ENCODE peak calls at places on chromosomes 6 and 20, in five cellular contexts. T is tibial nerve; E is SK-N-MC; A is naive thymus-derived CD4-positive, alpha-beta T cell; M is CD4-positive, CD25-positive, alpha-beta regulatory T cell. O is an unnamed sample.

GRCh38 chr6:15518878-15519277 is 143.9 kb downstream of the DTNBP1 start:
- DNase-seq in T (no peak), E (no peak), M (no peak), A (no peak), O (no peak)

GRCh38 chr20:53980101-53980500 is 90.3 kb downstream of the BCAS1 start:
- DNase-seq in T (no peak), M (no peak), E (no peak), A (no peak), O (no peak)

GRCh38 chr6:25477006-25477590 is 174.9 kb upstream of the SCGN start:
- DNase-seq in E (no peak), M (no peak), A (no peak), T (no peak), O (no peak)

GRCh38 chr6:35790683-35791082 is 6.4 kb downstream of the CLPS start:
- DNase-seq in M (no peak), A (no peak), E (no peak), T (no peak), O (no peak)

GRCh38 chr20:44072381-44072780 is 114.6 kb downstream of the JPH2 start:
- DNase-seq in M (no peak), A (no peak), E (no peak), T (no peak), O (no peak)

GRCh38 chr6:10721850-10722569 is 860 bp upstream of the TMEM14C start:
- DNase-seq in T (no peak), A (no peak), E (no peak), M (no peak), O (no peak)

GRCh38 chr6:37779902-37780628 is 39.5 kb upstream of the ZFAND3 start:
- DNase-seq in A (no peak), M (no peak), E (no peak), T (no peak), O (no peak)

GRCh38 chr6:22888147-22888831 is 318.9 kb downstream of the HDGFL1 start:
- DNase-seq in E (no peak), A (no peak), T (no peak), M (no peak), O (no peak)

GRCh38 chr6:6333498-6333897 is 13.0 kb upstream of the F13A1 start:
- DNase-seq in M (no peak), E (no peak), T (no peak), A (no peak), O (no peak)

GRCh38 chr6:41505084-41506049 is 40.8 kb upstream of the FOXP4 start:
- DNase-seq in T (peak; percentile 69), A (no peak), E (no peak), M (no peak), O (no peak)

GRCh38 chr6:73586416-73586974 is 65.7 kb upstream of the EEF1A1 start:
- DNase-seq in T (peak; percentile 43), A (no peak), M (peak; percentile 47), E (no peak), O (no peak)

GRCh38 chr6:14865609-14866100 is 380.2 kb upstream of the JARID2 start:
- DNase-seq in E (no peak), A (no peak), T (no peak), M (peak; percentile 29), O (no peak)

GRCh38 chr20:57319584-57319983 is 10.0 kb upstream of the SPO11 start:
- DNase-seq in T (no peak), M (no peak), E (no peak), A (no peak), O (no peak)
- H3K4me3 ChIP-seq in T (no peak overlapping the region), M (no peak overlapping the region), E (no peak overlapping the region), A (no peak overlapping the region), O (no peak overlapping the region)

GRCh38 chr20:37529214-37529967 is 1.7 kb upstream of the BLCAP start:
- DNase-seq in T (no peak), M (no peak), E (no peak), A (no peak), O (no peak)
- H3K4me3 ChIP-seq in T (no peak overlapping the region), M (no peak overlapping the region), E (no peak overlapping the region), A (no peak overlapping the region), O (no peak overlapping the region)

GRCh38 chr6:166025149-166025898 is 142.3 kb downstream of the TBXT start:
- DNase-seq in M (no peak), A (no peak), E (no peak), T (no peak), O (no peak)
- H3K4me3 ChIP-seq in M (no peak overlapping the region), A (no peak overlapping the region), E (no peak overlapping the region), T (no peak overlapping the region), O (no peak overlapping the region)

GRCh38 chr20:49568491-49569151 is 684 bp upstream of the PTGIS start:
- DNase-seq in M (no peak), E (no peak), T (no peak), A (no peak), O (no peak)
- H3K4me3 ChIP-seq in M (no peak overlapping the region), E (no peak overlapping the region), T (no peak overlapping the region), A (no peak overlapping the region), O (no peak overlapping the region)

GRCh38 chr6:32249262-32249661 is 25.4 kb upstream of the NOTCH4 start:
- DNase-seq in M (no peak), A (no peak), T (no peak), E (no peak), O (no peak)

GRCh38 chr6:32254761-32255211 is 30.9 kb upstream of the NOTCH4 start:
- DNase-seq in E (no peak), T (no peak), M (no peak), A (no peak), O (no peak)

GRCh38 chr6:32255212-32256153 is 31.6 kb upstream of the NOTCH4 start:
- DNase-seq in E (no peak), M (peak; percentile 27), T (peak; percentile 67), A (peak; percentile 30), O (peak; percentile 49)

GRCh38 chr6:32252326-32253009 is 28.6 kb upstream of the NOTCH4 start:
- DNase-seq in E (no peak), M (no peak), A (peak; percentile 9), T (no peak), O (no peak)
- H3K4me3 ChIP-seq in E (no peak overlapping the region), M (no peak overlapping the region), A (no peak overlapping the region), T (no peak overlapping the region), O (no peak overlapping the region)

GRCh38 chr6:149236584-149236983 is 80.9 kb upstream of the TAB2 start:
- DNase-seq in E (no peak), A (no peak), T (no peak), M (no peak), O (no peak)

GRCh38 chr6:149233056-149233715 is 84.3 kb upstream of the TAB2 start:
- DNase-seq in A (peak; percentile 43), M (peak; percentile 91), E (no peak), T (no peak), O (peak; percentile 31)

GRCh38 chr6:149231786-149232185 is 85.7 kb upstream of the TAB2 start:
- DNase-seq in T (no peak), E (no peak), A (no peak), M (no peak), O (no peak)

GRCh38 chr6:149235130-149235561 is 82.4 kb upstream of the TAB2 start:
- DNase-seq in E (peak; percentile 32), M (no peak), T (peak; percentile 48), A (no peak), O (no peak)

DNA sequence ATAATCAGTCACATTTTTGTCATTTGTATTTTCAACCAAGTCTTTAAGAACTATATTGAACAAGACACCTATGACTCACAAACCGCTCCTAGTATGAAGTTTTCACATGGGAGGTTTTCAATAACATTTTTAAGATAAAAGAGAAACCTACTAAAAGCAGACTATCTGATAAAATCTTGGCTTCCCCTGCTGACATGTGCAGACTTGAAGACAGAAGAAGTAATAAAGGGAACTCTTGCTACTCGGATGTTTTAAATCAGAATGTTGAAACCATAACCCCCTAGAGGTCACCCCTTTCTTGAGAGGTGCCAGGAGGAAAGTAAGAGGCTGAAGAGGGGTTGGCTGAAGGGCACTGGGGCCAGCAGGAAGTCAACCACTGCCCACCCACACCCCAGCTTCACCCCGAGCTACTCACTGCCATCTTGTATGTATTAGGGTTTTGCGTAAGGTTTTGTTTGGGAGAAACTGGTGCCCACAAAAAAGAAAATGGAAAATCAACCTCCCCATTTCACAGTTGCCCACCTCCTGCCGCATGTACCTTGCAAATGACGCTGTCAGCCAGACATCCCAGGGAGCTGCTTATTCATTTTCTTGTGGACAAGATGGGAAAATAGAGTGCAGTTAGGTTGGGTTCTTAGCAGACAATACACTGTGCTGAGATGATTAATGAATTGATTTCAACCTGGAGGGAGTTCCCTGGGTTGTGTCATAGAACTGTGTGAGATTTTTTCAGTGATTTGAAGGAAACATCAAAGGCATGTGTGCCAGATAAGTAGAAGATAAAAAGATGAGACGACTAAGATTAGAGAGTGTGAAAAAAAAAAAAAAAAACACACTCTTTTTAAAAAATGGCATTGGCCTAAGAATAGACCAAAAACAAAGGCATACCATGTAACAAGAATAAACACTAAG is 83.2 kb upstream of the TAB2 start:
- DNase-seq in E (no peak), T (no peak), M (peak; percentile 87), A (peak; percentile 56), O (no peak)
- H3K4me3 ChIP-seq in E (no peak overlapping the region), T (no peak overlapping the region), M (peak overlapping the region; percentile 65), A (peak overlapping the region; percentile 34), O (peak overlapping the region; percentile 22)

GRCh38 chr6:75602164-75602896 is 650 bp downstream of the SENP6 start:
- DNase-seq in T (peak; percentile 28), M (peak; percentile 70), E (no peak), A (no peak), O (peak; percentile 44)

GRCh38 chr6:75601608-75602163 is at the start of gene SENP6:
- DNase-seq in M (peak; percentile 82), T (peak; percentile 63), A (peak; percentile 80), E (no peak), O (peak; percentile 64)

GRCh38 chr6:75604294-75604693 is 2.6 kb downstream of the SENP6 start:
- DNase-seq in M (no peak), A (no peak), E (no peak), T (no peak), O (no peak)

GRCh38 chr6:75602897-75603395 is 1.3 kb downstream of the SENP6 start:
- DNase-seq in E (no peak), T (no peak), M (no peak), A (no peak), O (no peak)

DNA sequence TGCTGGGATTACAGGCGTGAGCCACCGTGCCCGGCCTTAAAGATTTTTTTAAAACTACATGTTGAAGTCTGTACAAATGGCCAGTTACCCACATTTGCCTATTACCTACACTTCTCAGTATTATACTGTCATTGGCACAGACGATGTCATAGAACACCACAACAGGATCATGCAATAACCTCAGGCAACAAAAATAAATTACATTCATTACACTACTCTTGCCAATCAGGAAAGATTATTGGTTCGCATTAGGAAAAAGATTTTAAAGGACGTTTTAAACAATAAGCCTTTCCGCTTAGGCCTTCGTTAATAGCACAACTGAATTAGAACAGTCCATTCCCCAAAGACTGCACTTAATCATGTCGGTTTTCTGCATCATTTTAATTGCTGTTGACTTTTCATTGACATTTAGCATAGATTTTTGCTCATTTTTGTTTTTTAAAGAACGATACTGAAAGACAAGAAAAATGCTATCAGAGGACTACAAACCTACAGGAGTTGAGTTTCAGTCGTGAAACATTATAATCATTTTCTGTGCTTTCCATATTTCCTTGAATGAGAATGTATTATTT is 900 bp upstream of the SENP6 start:
- DNase-seq in M (peak; percentile 31), T (no peak), A (no peak), E (no peak), O (no peak)
- H3K4me3 ChIP-seq in M (peak overlapping the region; percentile 91), T (peak overlapping the region; percentile 85), A (no peak overlapping the region), E (peak overlapping the region; percentile 91), O (peak overlapping the region; percentile 94)